ENCODE peak calls at places on chromosome 1, in seven cellular contexts. W is HCT116; R is CD8-positive, alpha-beta T cell; Y is right atrium auricular region; K is HFF-Myc; B is fibroblast of mammary gland; V is hepatocyte. G is an unnamed sample.

GRCh38 chr1:85583355-85584263 is 3.0 kb downstream of the CCN1 start:
- DNase-seq in W (no peak), R (no peak), Y (no peak), K (no peak), B (peak), V (no peak), G (no peak)

GRCh38 chr1:26537951-26538352 is 8.4 kb downstream of the RPS6KA1 start:
- DNase-seq in W (no peak), R (no peak), Y (no peak), K (no peak), B (peak), V (peak), G (no peak)

GRCh38 chr1:112618114-112618720 is 724 bp downstream of the ST7L start:
- DNase-seq in W (no peak), R (no peak), Y (no peak), K (no peak), B (peak), V (peak), G (no peak)

GRCh38 chr1:3597599-3597964 is 13.7 kb downstream of the MEGF6 start:
- DNase-seq in W (no peak), R (peak), Y (no peak), K (no peak), B (no peak), V (no peak), G (no peak)

GRCh38 chr1:202848191-202848542 is 37.4 kb downstream of the PCAT6 start:
- DNase-seq in W (no peak), R (no peak), Y (no peak), K (no peak), B (no peak), V (no peak), G (no peak)

GRCh38 chr1:147641695-147642592 is 28.4 kb downstream of the ACP6 start:
- DNase-seq in W (peak), R (peak), Y (no peak), K (peak), B (peak), V (peak), G (peak)

GRCh38 chr1:41698916-41699860 is 214.7 kb upstream of the EDN2 start:
- DNase-seq in W (no peak), R (no peak), Y (no peak), K (no peak), B (no peak), V (no peak), G (no peak)

GRCh38 chr1:162016616-162017015 is 7.1 kb downstream of the OLFML2B start:
- DNase-seq in W (no peak), R (no peak), Y (no peak), K (no peak), B (peak), V (no peak), G (no peak)

GRCh38 chr1:79364896-79365295 is 358.4 kb upstream of the ADGRL4 start:
- DNase-seq in W (no peak), R (no peak), Y (no peak), K (no peak), B (peak), V (no peak), G (no peak)

GRCh38 chr1:36741066-36741465 is 258.4 kb upstream of the CSF3R start:
- DNase-seq in W (no peak), R (no peak), Y (no peak), K (no peak), B (no peak), V (no peak), G (no peak)

GRCh38 chr1:192260076-192260475 is 56.7 kb upstream of the RGS21 start:
- DNase-seq in W (no peak), R (no peak), Y (no peak), K (no peak), B (no peak), V (no peak), G (no peak)

GRCh38 chr1:94823116-94823515 is 3.0 kb downstream of the SLC44A3 start:
- DNase-seq in W (no peak), R (no peak), Y (no peak), K (no peak), B (no peak), V (no peak), G (no peak)

GRCh38 chr1:204712718-204713430 is 27.3 kb upstream of the LRRN2 start:
- DNase-seq in W (no peak), R (no peak), Y (no peak), K (no peak), B (no peak), V (no peak), G (no peak)

GRCh38 chr1:161740871-161741270 is 8.7 kb upstream of the DUSP12 start:
- DNase-seq in W (no peak), R (no peak), Y (no peak), K (no peak), B (no peak), V (no peak), G (no peak)

GRCh38 chr1:226958300-226958699 is 18.2 kb downstream of the COQ8A start:
- DNase-seq in W (no peak), R (no peak), Y (no peak), K (no peak), B (no peak), V (no peak), G (no peak)

GRCh38 chr1:40592107-40592773 is 60.8 kb downstream of the ZNF684 start:
- DNase-seq in W (peak), R (no peak), Y (no peak), K (no peak), B (peak), V (peak), G (no peak)

GRCh38 chr1:97270508-97271307 is 549.1 kb downstream of the PTBP2 start:
- DNase-seq in W (no peak), R (no peak), Y (no peak), K (no peak), B (no peak), V (peak), G (no peak)

DNA sequence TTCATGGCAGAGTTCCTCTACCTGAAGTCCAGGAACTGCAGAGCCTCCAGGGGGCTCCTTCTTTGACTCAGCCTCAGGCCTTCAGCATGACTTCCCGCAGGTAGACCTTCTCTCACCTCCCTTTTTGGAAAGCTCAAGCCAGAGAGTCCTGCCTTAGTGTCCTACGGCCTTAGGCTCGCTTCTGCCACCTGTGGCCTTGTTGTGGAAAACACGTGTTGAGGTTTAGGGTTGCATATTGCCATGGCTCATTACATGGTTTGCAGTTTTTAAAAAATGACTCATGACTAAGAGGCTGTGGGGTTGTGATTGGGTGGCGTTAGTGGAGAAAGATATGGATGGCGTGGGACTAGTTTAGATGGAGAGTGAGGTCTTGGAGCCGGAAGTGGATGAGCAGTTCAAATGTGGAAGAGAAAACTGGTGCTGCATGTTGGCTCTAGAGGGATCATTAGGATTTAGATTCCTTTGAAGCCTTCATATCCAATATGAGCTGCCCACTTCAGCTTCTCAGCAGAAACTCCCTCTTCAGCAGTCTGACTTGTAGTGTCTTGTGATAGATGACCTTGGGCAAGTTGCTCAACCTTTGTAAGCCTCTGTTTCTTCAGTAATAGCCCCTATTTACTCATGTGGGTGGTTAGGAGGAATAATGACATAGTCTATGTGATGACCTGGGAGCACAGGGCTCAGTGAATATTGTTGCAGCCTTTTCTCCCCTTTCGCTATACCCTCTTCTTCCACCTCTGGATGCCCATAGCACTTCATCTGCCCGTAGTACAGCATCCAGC is 6.5 kb upstream of the FGGY start:
- DNase-seq in W (peak), R (no peak), Y (no peak), K (no peak), B (peak), V (peak), G (no peak)
- TF ChIP-seq CTCF in W (peak), R (no peak), Y (no peak), K (peak), B (peak), V (peak), G (peak)

GRCh38 chr1:21880619-21880970 is 56.5 kb downstream of the HSPG2 start:
- DNase-seq in W (no peak), R (no peak), Y (no peak), K (no peak), B (no peak), V (no peak), G (no peak)

GRCh38 chr1:21878840-21879478 is 58.2 kb downstream of the HSPG2 start:
- DNase-seq in W (no peak), R (no peak), Y (no peak), K (no peak), B (no peak), V (no peak), G (no peak)

GRCh38 chr1:21879928-21880618 is 57.0 kb downstream of the HSPG2 start:
- DNase-seq in W (no peak), R (no peak), Y (no peak), K (no peak), B (no peak), V (no peak), G (no peak)

GRCh38 chr1:21876267-21876666 is 60.8 kb downstream of the HSPG2 start:
- DNase-seq in W (no peak), R (no peak), Y (no peak), K (no peak), B (no peak), V (no peak), G (no peak)

GRCh38 chr1:21878009-21878809 is 58.9 kb downstream of the HSPG2 start:
- DNase-seq in W (no peak), R (no peak), Y (no peak), K (no peak), B (no peak), V (no peak), G (no peak)
- TF ChIP-seq CTCF in W (no peak), R (no peak), Y (no peak), K (no peak), B (no peak), V (no peak), G (no peak)

GRCh38 chr1:11441211-11441952 is 37.6 kb upstream of the DISP3 start:
- DNase-seq in W (no peak), R (no peak), Y (no peak), K (no peak), B (no peak), V (no peak), G (no peak)
- TF ChIP-seq CTCF in W (no peak), R (no peak), Y (no peak), K (no peak), B (no peak), V (no peak), G (no peak)

DNA sequence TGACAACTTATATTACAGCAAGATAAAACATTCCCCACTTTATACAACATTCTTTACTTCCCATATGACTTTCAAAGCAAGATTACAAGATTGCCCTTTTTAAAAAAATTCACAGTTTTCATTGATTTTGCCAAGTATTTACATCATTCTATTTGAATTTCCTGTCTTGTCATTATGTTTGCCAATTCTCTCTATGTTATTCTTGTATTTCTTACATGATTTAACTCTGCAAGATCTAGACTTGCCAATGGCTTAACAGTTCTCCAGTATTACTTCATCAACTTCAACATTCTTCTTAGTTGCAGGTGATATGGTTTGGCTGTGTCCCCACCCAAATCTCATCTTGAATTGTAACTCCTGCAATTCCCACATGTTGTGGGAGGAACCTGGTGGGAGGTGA is 31.6 kb downstream of the FMO4 start:
- DNase-seq in W (no peak), R (no peak), Y (no peak), K (no peak), B (peak), V (no peak), G (no peak)
- TF ChIP-seq CTCF in W (no peak), R (no peak), Y (no peak), K (no peak), B (no peak), V (no peak), G (no peak)

DNA sequence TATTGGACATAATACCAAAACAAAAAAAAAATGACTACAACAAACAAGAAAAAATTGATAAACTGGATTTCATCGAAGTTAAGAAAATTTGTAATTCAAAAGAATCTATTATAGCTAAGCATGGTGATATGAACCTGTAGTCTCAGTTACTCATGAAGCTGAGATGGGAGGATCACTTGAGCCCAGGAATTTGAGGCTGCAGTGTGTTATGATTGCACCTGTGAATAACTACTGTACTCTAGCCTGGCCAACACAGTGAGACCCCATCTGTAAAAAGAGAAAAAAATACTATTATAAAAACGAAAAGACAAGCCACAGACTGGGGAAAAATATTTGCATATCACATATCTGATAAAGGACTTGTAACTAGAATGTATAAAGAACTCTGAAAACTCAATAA is 24.5 kb upstream of the TRIM62 start:
- DNase-seq in W (no peak), R (no peak), Y (no peak), K (no peak), B (no peak), V (no peak), G (no peak)
- TF ChIP-seq CTCF in W (no peak), R (no peak), Y (no peak), K (no peak), B (no peak), V (no peak), G (no peak)

GRCh38 chr1:222814536-222815366 is at the start of gene DISP1:
- DNase-seq in W (peak), R (peak), Y (peak), K (no peak), B (peak), V (peak), G (peak)
- TF ChIP-seq CTCF in W (no peak), R (no peak), Y (no peak), K (no peak), B (no peak), V (no peak), G (no peak)

G was measured in progenitor cell of endocrine pancreas.